ENCODE peak calls at places on chromosome 14, in five cellular contexts. J is neural crest cell, F is GM13976, U is neural progenitor cell, Q is left ventricle myocardium inferior. C is an unnamed sample.

GRCh38 chr14:58812050-58812690 is 174.4 kb downstream of the DACT1 start:
- DNase-seq in J (no peak), F (peak), U (no peak), Q (no peak), C (no peak)

GRCh38 chr14:57634335-57634734 is 140.7 kb upstream of the CCDC198 start:
- DNase-seq in J (no peak), F (no peak), U (no peak), Q (no peak), C (no peak)

GRCh38 chr14:103704708-103705107 is 10.5 kb downstream of the XRCC3 start:
- DNase-seq in J (no peak), F (no peak), U (no peak), Q (no peak), C (no peak)

GRCh38 chr14:57205953-57206352 is 62.8 kb downstream of the EXOC5 start:
- DNase-seq in J (no peak), F (no peak), U (no peak), Q (no peak), C (no peak)

GRCh38 chr14:42095155-42095554 is 488.5 kb downstream of the LRFN5 start:
- DNase-seq in J (no peak), F (no peak), U (no peak), Q (no peak), C (no peak)

GRCh38 chr14:96635850-96636249 is 133.7 kb downstream of the PAPOLA start:
- DNase-seq in J (no peak), F (peak), U (no peak), Q (no peak), C (no peak)

GRCh38 chr14:101064121-101064661 is 160.7 kb upstream of the RTL1 start:
- DNase-seq in J (no peak), F (no peak), U (no peak), Q (no peak), C (peak)

GRCh38 chr14:55540847-55541773 is 38.9 kb upstream of the KTN1 start:
- DNase-seq in J (no peak), F (no peak), U (no peak), Q (no peak), C (no peak)

GRCh38 chr14:22821193-22822016 is 6.2 kb upstream of the SLC7A7 start:
- DNase-seq in J (no peak), F (no peak), U (no peak), Q (no peak), C (no peak)

GRCh38 chr14:20494935-20495766 is 10.2 kb upstream of the RNASE10 start:
- DNase-seq in J (no peak), F (no peak), U (no peak), Q (no peak), C (no peak)

GRCh38 chr14:23661542-23661941 is 25.4 kb downstream of the DHRS2 start:
- DNase-seq in J (no peak), F (no peak), U (no peak), Q (no peak), C (no peak)

GRCh38 chr14:70013269-70013873 is 134.2 kb downstream of the SMOC1 start:
- DNase-seq in J (peak), F (peak), U (peak), Q (no peak), C (no peak)

GRCh38 chr14:60184597-60185555 is 19.7 kb upstream of the DHRS7 start:
- DNase-seq in J (no peak), F (no peak), U (no peak), Q (no peak), C (no peak)

GRCh38 chr14:100522616-100523021 is 64.6 kb downstream of the BEGAIN start:
- DNase-seq in J (no peak), F (no peak), U (peak), Q (peak), C (no peak)

GRCh38 chr14:90397401-90398314 is 829 bp downstream of the CALM1 start:
- DNase-seq in J (peak), F (peak), U (peak), Q (peak), C (peak)

GRCh38 chr14:38079268-38079667 is 128.4 kb upstream of the SSTR1 start:
- DNase-seq in J (no peak), F (no peak), U (no peak), Q (no peak), C (no peak)

GRCh38 chr14:81436296-81437138 is 36.4 kb upstream of the STON2 start:
- DNase-seq in J (peak), F (peak), U (peak), Q (peak), C (peak)

GRCh38 chr14:68542346-68542745 is 250.5 kb downstream of the ZFP36L1 start:
- DNase-seq in J (no peak), F (no peak), U (no peak), Q (no peak), C (no peak)

GRCh38 chr14:101119830-101120571 is 216.5 kb upstream of the RTL1 start:
- DNase-seq in J (no peak), F (no peak), U (peak), Q (no peak), C (no peak)

GRCh38 chr14:100141133-100141497 is 18.3 kb downstream of the DEGS2 start:
- DNase-seq in J (no peak), F (no peak), U (no peak), Q (no peak), C (no peak)

GRCh38 chr14:86665975-86666374 is 1136.0 kb downstream of the FLRT2 start:
- DNase-seq in J (no peak), F (no peak), U (no peak), Q (no peak), C (no peak)

GRCh38 chr14:80211143-80212024 is at the start of gene DIO2:
- DNase-seq in J (no peak), F (no peak), U (peak), Q (peak), C (no peak)

GRCh38 chr14:100988411-100988900 is 84.9 kb upstream of the RTL1 start:
- DNase-seq in J (no peak), F (no peak), U (no peak), Q (no peak), C (no peak)

GRCh38 chr14:22510527-22511110 is 78.4 kb downstream of the DAD1 start:
- DNase-seq in J (no peak), F (no peak), U (no peak), Q (no peak), C (no peak)

GRCh38 chr14:24434676-24435075 is 4.9 kb downstream of the KHNYN start:
- DNase-seq in J (no peak), F (no peak), U (no peak), Q (no peak), C (no peak)

GRCh38 chr14:41299924-41300323 is 306.8 kb upstream of the LRFN5 start:
- DNase-seq in J (no peak), F (no peak), U (peak), Q (no peak), C (no peak)

GRCh38 chr14:97408937-97409860 is 612.0 kb downstream of the VRK1 start:
- DNase-seq in J (no peak), F (no peak), U (no peak), Q (no peak), C (no peak)

GRCh38 chr14:50055461-50056228 is 60.7 kb downstream of the VCPKMT start:
- DNase-seq in J (no peak), F (no peak), U (peak), Q (no peak), C (peak)
- TF ChIP-seq CTCF in J (no peak), F (no peak), U (peak), Q (peak), C (peak)

GRCh38 chr14:87888136-87888999 is 104.6 kb downstream of the GALC start:
- DNase-seq in J (no peak), F (no peak), U (peak), Q (no peak), C (no peak)
- TF ChIP-seq CTCF in J (peak), F (peak), U (peak), Q (peak), C (peak)

DNA sequence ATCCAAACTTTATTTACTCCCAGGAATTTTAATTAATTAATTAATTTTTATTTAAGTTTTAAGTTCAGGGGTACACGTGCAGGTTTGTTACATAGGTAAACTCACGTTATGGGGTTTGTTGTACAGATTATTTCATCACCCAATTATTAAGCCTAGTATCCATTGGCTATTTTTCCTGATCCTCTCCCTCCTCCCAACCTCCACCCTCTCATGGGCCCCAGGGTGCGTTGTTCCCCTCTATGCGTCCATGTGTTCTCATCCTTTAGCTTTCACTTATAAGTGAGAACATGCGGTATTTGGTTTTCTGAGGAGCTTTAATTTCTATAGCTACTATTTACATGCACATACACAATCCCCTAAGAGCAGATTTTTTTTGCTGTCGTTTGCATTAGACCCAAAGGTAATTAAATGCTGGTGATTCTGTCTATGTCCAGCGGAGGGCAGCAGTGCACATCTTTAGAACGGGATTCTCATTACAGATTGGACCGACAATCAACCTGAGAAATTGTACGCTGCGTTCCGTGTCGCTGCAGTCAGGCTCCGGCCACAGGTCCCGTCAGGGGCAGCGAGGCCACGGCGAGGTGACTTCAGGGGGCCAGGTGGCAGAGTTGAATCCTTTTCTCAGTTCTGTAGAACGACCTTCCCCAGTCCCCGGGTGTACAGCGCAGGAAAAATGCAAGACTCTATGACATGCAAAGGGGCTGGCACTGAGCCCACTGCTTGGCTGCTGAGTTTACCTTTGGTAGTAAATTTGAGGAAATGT is 11.6 kb downstream of the TMEM30B start:
- DNase-seq in J (peak), F (peak), U (peak), Q (peak), C (peak)
- TF ChIP-seq CTCF in J (peak), F (peak), U (peak), Q (peak), C (peak)

GRCh38 chr14:95380350-95381042 is 60.8 kb upstream of the CLMN start:
- DNase-seq in J (no peak), F (no peak), U (no peak), Q (no peak), C (no peak)
- TF ChIP-seq CTCF in J (no peak), F (no peak), U (no peak), Q (no peak), C (no peak)

DNA sequence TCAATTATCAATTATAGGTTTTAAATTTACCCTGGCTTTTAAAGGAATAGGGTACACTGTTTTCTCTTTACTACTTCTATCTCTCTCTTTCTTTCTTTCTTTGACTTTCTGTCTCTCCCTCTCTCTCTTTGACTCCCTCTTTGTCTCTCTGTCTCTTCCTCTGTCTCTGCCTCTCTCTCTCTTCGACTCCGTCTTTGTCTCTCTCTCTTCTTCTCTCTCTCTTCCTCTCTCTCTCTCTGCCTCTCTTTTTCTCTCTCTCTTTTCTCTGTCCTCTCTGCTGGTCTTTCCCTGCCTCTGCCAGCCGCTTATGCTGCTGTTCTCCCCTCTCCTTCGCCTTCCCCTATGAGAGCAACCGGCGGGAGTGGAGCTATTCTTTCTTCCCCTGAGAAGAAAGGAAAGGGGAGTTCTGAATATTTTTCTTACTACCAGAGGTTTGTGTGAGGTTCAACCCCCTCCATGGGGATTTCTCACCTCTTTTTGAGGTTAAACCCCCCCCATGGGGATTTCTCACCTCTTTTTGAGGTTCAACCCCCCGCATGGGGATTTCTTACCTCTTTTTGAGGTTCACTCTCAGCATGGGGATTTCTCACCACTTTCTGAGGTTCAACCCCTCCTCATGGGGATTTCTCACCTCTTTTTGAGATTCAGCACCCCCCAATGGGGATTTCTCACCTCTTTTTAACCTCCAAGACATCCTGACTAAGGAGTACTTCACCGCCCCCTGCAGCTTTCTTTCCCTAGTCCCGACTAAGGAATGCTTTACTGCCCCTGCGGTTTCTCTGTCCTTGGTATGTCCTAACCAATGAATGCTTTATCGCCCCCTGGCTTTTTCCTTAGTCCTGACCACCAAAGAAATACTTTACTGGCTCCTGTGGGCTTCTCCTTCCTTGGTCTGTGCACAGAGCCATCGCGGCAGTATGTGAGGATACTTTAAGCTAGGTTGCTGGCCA is 27.4 kb upstream of the DDHD1 start:
- DNase-seq in J (peak), F (peak), U (peak), Q (no peak), C (no peak)
- TF ChIP-seq CTCF in J (peak), F (peak), U (peak), Q (peak), C (peak)

GRCh38 chr14:61462566-61463195 is 141.3 kb downstream of the PRKCH start:
- DNase-seq in J (no peak), F (no peak), U (no peak), Q (no peak), C (no peak)
- TF ChIP-seq CTCF in J (no peak), F (no peak), U (no peak), Q (no peak), C (no peak)

GRCh38 chr14:89246290-89246689 is 170.7 kb downstream of the FOXN3 start:
- DNase-seq in J (no peak), F (no peak), U (no peak), Q (no peak), C (no peak)

GRCh38 chr14:89249972-89250371 is 167.1 kb downstream of the FOXN3 start:
- DNase-seq in J (no peak), F (no peak), U (no peak), Q (no peak), C (no peak)

GRCh38 chr14:89249296-89249565 is 167.8 kb downstream of the FOXN3 start:
- DNase-seq in J (no peak), F (no peak), U (no peak), Q (no peak), C (no peak)

GRCh38 chr14:89247457-89248122 is 169.4 kb downstream of the FOXN3 start:
- DNase-seq in J (no peak), F (no peak), U (no peak), Q (no peak), C (no peak)

GRCh38 chr14:89248430-89249295 is 168.4 kb downstream of the FOXN3 start:
- DNase-seq in J (no peak), F (no peak), U (no peak), Q (no peak), C (no peak)
- TF ChIP-seq CTCF in J (no peak), F (no peak), U (no peak), Q (no peak), C (no peak)

GRCh38 chr14:63982629-63983028 is 129.8 kb downstream of the SYNE2 start:
- DNase-seq in J (no peak), F (no peak), U (no peak), Q (no peak), C (no peak)
- TF ChIP-seq CTCF in J (no peak), F (no peak), U (no peak), Q (no peak), C (no peak)

C was measured in CD14-positive monocyte.